ENCODE peak calls at places on chromosomes 16 and 17, in four cellular contexts. S, N, I and J are unnamed samples.

GRCh38 chr16:27317320-27317719 is 3.5 kb downstream of the IL4R start:
- DNase-seq in I (peak; percentile 43), S (no peak), N (no peak), J (no peak)

GRCh38 chr16:49452108-49452507 is 78.5 kb downstream of the C16orf78 start:
- DNase-seq in I (no peak), S (no peak), N (no peak), J (no peak)

GRCh38 chr17:63431939-63432804 is 13.9 kb downstream of the CYB561 start:
- DNase-seq in S (no peak), N (no peak), I (peak; percentile 45), J (no peak)

GRCh38 chr16:78988361-78988992 is 612.1 kb downstream of the MAF start:
- DNase-seq in N (no peak), S (peak; percentile 60), I (no peak), J (no peak)

GRCh38 chr17:21288581-21289017 is 4.1 kb downstream of the MAP2K3 start:
- DNase-seq in I (no peak), S (no peak), N (peak; percentile 34), J (no peak)

GRCh38 chr16:2535644-2536021 is 2.2 kb upstream of the PDPK1 start:
- DNase-seq in I (peak; percentile 59), S (no peak), N (no peak), J (no peak)

GRCh38 chr16:66580605-66581209 is 1.4 kb downstream of the CMTM2 start:
- DNase-seq in N (no peak), S (peak; percentile 54), I (no peak), J (no peak)

GRCh38 chr17:73901661-73902415 is 257.6 kb upstream of the SDK2 start:
- DNase-seq in N (no peak), I (peak; percentile 60), S (peak; percentile 79), J (no peak)

GRCh38 chr17:68006797-68007196 is 10.5 kb upstream of the C17orf58 start:
- DNase-seq in S (no peak), N (no peak), I (peak; percentile 27), J (no peak)

GRCh38 chr17:29124931-29125270 is 55.3 kb downstream of the MYO18A start:
- DNase-seq in S (no peak), I (peak; percentile 67), N (no peak), J (no peak)

GRCh38 chr17:83122834-83123233 is 43.4 kb downstream of the METRNL start:
- DNase-seq in N (no peak), S (no peak), I (peak; percentile 42), J (no peak)

GRCh38 chr17:4206945-4207344 is 56.8 kb downstream of the ANKFY1 start:
- DNase-seq in I (no peak), S (no peak), N (no peak), J (no peak)

GRCh38 chr16:49492090-49492801 is 118.6 kb downstream of the C16orf78 start:
- DNase-seq in S (peak; percentile 83), N (no peak), I (peak; percentile 56), J (no peak)

GRCh38 chr17:80518392-80518791 is 26.2 kb upstream of the RPTOR start:
- DNase-seq in N (no peak), S (no peak), I (no peak), J (no peak)

GRCh38 chr17:58699771-58700170 is 7.4 kb downstream of the RAD51C start:
- DNase-seq in I (no peak), S (no peak), N (no peak), J (no peak)

GRCh38 chr16:82091225-82091624 is 56.2 kb downstream of the HSD17B2 start:
- DNase-seq in S (no peak), N (no peak), I (no peak), J (no peak)

GRCh38 chr16:47460301-47460754 is 535 bp downstream of the ITFG1 start:
- DNase-seq in S (no peak), I (no peak), N (no peak), J (no peak)

GRCh38 chr17:33730131-33730530 is 437.0 kb upstream of the ASIC2 start:
- DNase-seq in N (no peak), I (no peak), S (no peak), J (no peak)

GRCh38 chr17:31511176-31511540 is 119.7 kb downstream of the RAB11FIP4 start:
- DNase-seq in N (no peak), I (no peak), S (no peak), J (no peak)

GRCh38 chr17:74842146-74842598 is 17.5 kb downstream of the GRIN2C start:
- DNase-seq in N (no peak), S (peak; percentile 29), I (no peak), J (no peak)

GRCh38 chr16:23847938-23848337 is 12.2 kb downstream of the PRKCB start:
- DNase-seq in S (no peak), I (peak; percentile 76), N (peak; percentile 53), J (peak; percentile 85)

GRCh38 chr16:28549301-28549899 is 4.3 kb upstream of the SGF29 start:
- DNase-seq in I (no peak), S (no peak), N (no peak), J (peak; percentile 30)

GRCh38 chr16:28932339-28933141 is 769 bp downstream of the CD19 start:
- DNase-seq in S (no peak), I (no peak), N (no peak), J (no peak)

GRCh38 chr17:8069587-8069860 is 18.0 kb downstream of the ALOX12B start:
- DNase-seq in N (no peak), S (no peak), I (peak; percentile 70), J (no peak)

GRCh38 chr16:86965840-86966239 is 351.4 kb downstream of the C16orf95 start:
- DNase-seq in I (no peak), N (no peak), S (no peak), J (no peak)

GRCh38 chr17:62692721-62693431 is 65.4 kb downstream of the MRC2 start:
- DNase-seq in N (no peak), I (no peak), S (peak; percentile 63), J (no peak)

GRCh38 chr17:29240477-29240876 is 6.2 kb upstream of the CRYBA1 start:
- DNase-seq in I (no peak), N (no peak), S (peak; percentile 46), J (no peak)

GRCh38 chr17:45347451-45347850 is 30.6 kb upstream of the MAP3K14 start:
- DNase-seq in S (no peak), N (no peak), I (peak; percentile 1), J (no peak)
- H3K4me3 ChIP-seq in S (no peak overlapping the region), N (no peak overlapping the region), I (no peak overlapping the region), J (no peak overlapping the region)

DNA sequence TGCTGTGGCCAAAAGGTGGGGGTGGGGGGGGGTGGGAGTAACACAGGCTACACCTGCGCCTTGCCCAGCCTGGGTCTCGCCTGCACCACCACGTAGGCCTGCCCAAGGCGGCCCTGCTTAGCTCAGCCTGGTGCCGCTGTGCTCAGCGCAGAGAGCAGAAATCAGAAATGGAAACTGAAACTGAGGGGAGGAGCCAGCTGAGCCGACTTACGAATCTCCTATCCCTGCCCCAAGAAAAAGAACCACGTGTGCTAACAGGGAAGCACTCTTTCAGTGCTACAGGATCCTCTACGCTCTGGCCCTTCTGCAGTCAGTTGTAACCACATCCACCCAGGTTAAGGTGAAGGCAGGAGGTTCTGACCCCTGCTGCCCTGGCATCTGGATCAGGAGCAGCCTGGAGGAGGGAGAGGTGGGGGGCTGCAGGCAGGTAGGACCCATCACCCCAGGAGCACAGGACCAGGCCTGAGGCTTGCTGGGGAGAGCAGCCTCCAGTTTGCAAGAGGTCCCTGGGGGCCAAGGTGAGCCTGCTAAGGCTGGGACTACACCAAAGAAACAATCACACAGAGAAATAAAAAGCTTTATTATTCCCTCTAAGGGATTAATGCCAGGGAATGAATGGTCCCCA is at the start of gene DHX58:
- DNase-seq in I (peak; percentile 92), S (no peak), N (peak; percentile 88), J (peak; percentile 95)
- H3K4me3 ChIP-seq in I (peak within 1 kb of the TSS; percentile 60), S (no peak within 1 kb of the TSS), N (peak within 1 kb of the TSS; percentile 25), J (peak within 1 kb of the TSS; percentile 77)

GRCh38 chr17:1228752-1229353 is 41.4 kb upstream of the BHLHA9 start:
- DNase-seq in S (peak; percentile 24), I (no peak), N (no peak), J (no peak)
- H3K4me3 ChIP-seq in S (peak overlapping the region; percentile 64), I (peak overlapping the region; percentile 94), N (no peak overlapping the region), J (no peak overlapping the region)

GRCh38 chr16:69108069-69108904 is 2.8 kb downstream of the HAS3 start:
- DNase-seq in N (no peak), S (peak; percentile 57), I (no peak), J (no peak)
- H3K4me3 ChIP-seq in N (no peak overlapping the region), S (peak overlapping the region; percentile 90), I (no peak overlapping the region), J (no peak overlapping the region)

GRCh38 chr17:48904428-48904827 is 3.8 kb upstream of the UBE2Z start:
- DNase-seq in S (no peak), N (no peak), I (no peak), J (no peak)
- H3K4me3 ChIP-seq in S (no peak overlapping the region), N (no peak overlapping the region), I (no peak overlapping the region), J (no peak overlapping the region)